ENCODE peak calls at places on chromosomes 16 and 17, in ten cellular contexts. B, W, Q, C, M, T, Y, S, G and D are unnamed samples.

GRCh38 chr17:40550608-40551007 is 14.7 kb downstream of the CCR7 start:
- DNase-seq in T (no peak), B (peak), S (no peak), Y (peak), W (peak), M (no peak), C (no peak), G (no peak), Q (no peak), D (peak)

GRCh38 chr16:72946474-72947194 is 101.3 kb downstream of the ZFHX3 start:
- DNase-seq in G (no peak), Q (no peak), B (peak), T (no peak), Y (peak), M (no peak), S (no peak), C (no peak), W (peak), D (no peak)

GRCh38 chr16:55663225-55663624 is 7.4 kb downstream of the SLC6A2 start:
- DNase-seq in S (no peak), Q (no peak), B (no peak), C (no peak), Y (no peak), T (no peak), M (no peak), W (no peak), G (no peak), D (no peak)

GRCh38 chr17:81515530-81516041 is 3.0 kb upstream of the ACTG1 start:
- DNase-seq in T (no peak), W (no peak), M (no peak), S (no peak), Q (no peak), B (no peak), C (no peak), Y (no peak), G (no peak), D (no peak)

GRCh38 chr17:2244545-2245525 is 58.8 kb downstream of the SMG6 start:
- DNase-seq in S (peak), M (peak), B (peak), C (peak), G (no peak), Y (peak), W (peak), T (peak), Q (peak), D (peak)

GRCh38 chr17:67294451-67295199 is 49.6 kb upstream of the HELZ start:
- DNase-seq in C (no peak), T (no peak), W (no peak), S (no peak), Y (no peak), G (no peak), Q (no peak), M (no peak), B (no peak), D (no peak)

GRCh38 chr17:64572682-64573154 is 65.9 kb downstream of the CEP95 start:
- DNase-seq in S (no peak), Y (no peak), Q (no peak), B (peak), T (no peak), C (no peak), W (no peak), M (no peak), G (no peak), D (no peak)

GRCh38 chr17:60863892-60864673 is 186.4 kb downstream of the BCAS3 start:
- DNase-seq in G (no peak), Q (no peak), S (no peak), C (no peak), M (no peak), T (no peak), Y (no peak), W (no peak), B (peak), D (no peak)

GRCh38 chr16:78461496-78461938 is 362.1 kb downstream of the WWOX start:
- DNase-seq in M (no peak), T (no peak), W (no peak), Q (no peak), C (no peak), B (no peak), G (no peak), S (no peak), Y (no peak), D (no peak)

GRCh38 chr17:13919818-13920217 is 149.5 kb upstream of the COX10 start:
- DNase-seq in W (no peak), Y (no peak), S (no peak), B (no peak), G (no peak), C (no peak), T (no peak), M (no peak), Q (no peak), D (no peak)

GRCh38 chr16:57479422-57480126 is 6.7 kb downstream of the DOK4 start:
- DNase-seq in W (peak), Q (no peak), G (no peak), S (no peak), B (peak), Y (peak), C (no peak), M (peak), T (peak), D (no peak)

GRCh38 chr16:21272253-21272652 is 5.8 kb downstream of the CRYM start:
- DNase-seq in C (no peak), T (no peak), M (no peak), Y (no peak), Q (no peak), S (no peak), B (no peak), G (peak), W (no peak), D (no peak)

GRCh38 chr16:31333686-31334649 is 21.0 kb upstream of the ITGAX start:
- DNase-seq in T (peak), W (no peak), M (peak), Q (no peak), G (peak), C (no peak), S (no peak), B (peak), Y (peak), D (peak)

GRCh38 chr16:83967838-83968482 is at the start of gene NECAB2:
- DNase-seq in Y (peak), M (peak), T (peak), G (no peak), Q (no peak), B (peak), C (peak), S (no peak), W (no peak), D (no peak)

GRCh38 chr16:48542020-48542473 is 67.9 kb downstream of the N4BP1 start:
- DNase-seq in Q (peak), G (peak), T (peak), S (no peak), M (peak), W (no peak), B (peak), Y (peak), C (no peak), D (no peak)

GRCh38 chr17:16986391-16986790 is 14.5 kb upstream of the TNFRSF13B start:
- DNase-seq in G (no peak), W (no peak), C (no peak), B (peak), T (no peak), Q (no peak), S (no peak), M (no peak), Y (no peak), D (no peak)

GRCh38 chr16:89319883-89320716 is 102.6 kb downstream of the ZNF778 start:
- DNase-seq in C (no peak), G (no peak), W (peak), B (peak), Q (no peak), S (no peak), Y (peak), M (peak), T (no peak), D (no peak)

GRCh38 chr17:80068301-80069160 is 32.1 kb downstream of the CCDC40 start:
- DNase-seq in T (no peak), Q (no peak), S (no peak), B (peak), M (no peak), G (no peak), Y (peak), W (peak), C (no peak), D (no peak)

GRCh38 chr16:4957420-4957719 is 760 bp upstream of the SEC14L5 start:
- DNase-seq in Y (no peak), S (no peak), G (no peak), W (no peak), B (no peak), M (no peak), T (no peak), Q (no peak), C (no peak), D (no peak)
- H3K27ac ChIP-seq in Y (peak), S (peak), G (peak), W (peak), B (no peak), M (no peak), T (no peak), Q (peak), C (no peak), D (peak)

DNA sequence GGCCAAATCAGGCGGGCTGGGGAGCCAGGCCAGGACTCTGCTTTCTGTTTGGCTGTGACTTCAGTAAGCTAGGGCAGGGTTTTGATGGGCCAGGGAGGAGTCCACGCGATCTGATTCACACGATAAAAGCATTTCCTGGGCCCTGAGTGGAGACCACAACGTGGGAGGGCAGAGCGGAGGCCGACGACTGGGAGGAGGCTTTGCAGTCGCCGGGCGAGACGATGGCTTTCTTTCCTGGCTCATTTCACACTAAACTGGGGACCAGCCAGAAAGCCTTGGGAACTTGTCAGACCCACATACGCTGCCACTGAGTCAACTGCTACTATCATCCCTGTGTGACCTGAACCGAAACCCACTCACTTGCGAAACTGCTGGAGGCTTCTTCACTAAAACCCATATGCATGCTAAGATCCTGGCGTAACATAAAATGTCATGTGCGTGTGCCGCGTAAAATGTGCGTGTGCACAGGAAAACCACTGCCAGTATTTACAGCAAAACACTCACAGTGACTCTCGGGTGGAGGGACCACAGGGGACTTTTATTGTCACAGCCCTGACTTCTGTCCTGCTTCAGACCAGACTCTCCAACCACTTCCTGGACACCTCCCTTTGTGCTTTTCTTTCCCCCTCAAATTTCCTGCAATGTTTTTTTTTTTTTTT is 14.2 kb upstream of the RHBDF2 start:
- DNase-seq in T (no peak), Q (no peak), C (no peak), M (no peak), B (peak), S (peak), G (no peak), W (peak), Y (peak), D (peak)
- H3K27ac ChIP-seq in T (no peak), Q (no peak), C (no peak), M (no peak), B (peak), S (peak), G (peak), W (peak), Y (no peak), D (peak)

GRCh38 chr17:59752922-59753321 is 45.5 kb downstream of the VMP1 start:
- DNase-seq in M (no peak), S (no peak), Q (no peak), W (no peak), B (no peak), Y (no peak), C (no peak), T (no peak), G (no peak), D (no peak)
- H3K27ac ChIP-seq in M (no peak), S (peak), Q (no peak), W (no peak), B (peak), Y (no peak), C (no peak), T (no peak), G (no peak), D (peak)

GRCh38 chr17:20313891-20314290 is 153.4 kb downstream of the LGALS9B start:
- DNase-seq in G (peak), B (no peak), W (no peak), T (no peak), S (no peak), Y (no peak), M (no peak), C (no peak), Q (no peak), D (peak)

GRCh38 chr17:20313306-20313705 is 154.0 kb downstream of the LGALS9B start:
- DNase-seq in C (no peak), G (no peak), T (no peak), M (no peak), Q (no peak), W (no peak), Y (no peak), B (no peak), S (no peak), D (peak)

GRCh38 chr17:20315321-20315720 is 152.0 kb downstream of the LGALS9B start:
- DNase-seq in G (no peak), B (no peak), W (no peak), T (no peak), C (no peak), Q (no peak), Y (no peak), S (no peak), M (no peak), D (no peak)

GRCh38 chr17:20315821-20316220 is 151.5 kb downstream of the LGALS9B start:
- DNase-seq in T (no peak), B (peak), M (no peak), S (no peak), Q (no peak), G (no peak), Y (no peak), C (no peak), W (no peak), D (no peak)

DNA sequence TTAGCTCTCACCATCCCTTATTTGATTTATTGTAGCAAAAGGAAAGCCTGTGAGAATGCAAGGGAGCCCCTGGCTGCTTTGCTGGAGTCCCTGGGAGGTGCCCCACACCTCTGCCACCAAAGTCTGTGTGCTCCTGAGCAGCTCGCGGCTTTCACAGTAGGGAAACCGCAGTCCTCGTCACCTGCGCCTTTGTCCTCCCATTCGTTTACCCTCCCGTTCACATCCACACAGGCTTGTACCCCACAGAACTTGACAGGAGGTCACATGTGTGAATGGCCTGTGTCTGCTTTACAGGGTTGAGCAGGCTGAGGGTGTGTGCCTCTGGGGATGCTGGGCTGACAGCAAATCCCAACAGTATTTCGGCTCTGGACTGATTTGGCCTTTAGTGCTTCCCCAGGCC is 152.5 kb downstream of the LGALS9B start:
- DNase-seq in Q (no peak), C (no peak), B (no peak), Y (no peak), S (no peak), W (no peak), M (no peak), G (no peak), T (no peak), D (no peak)
- H3K27ac ChIP-seq in Q (no peak), C (no peak), B (no peak), Y (no peak), S (no peak), W (no peak), M (no peak), G (no peak), T (no peak), D (no peak)

DNA sequence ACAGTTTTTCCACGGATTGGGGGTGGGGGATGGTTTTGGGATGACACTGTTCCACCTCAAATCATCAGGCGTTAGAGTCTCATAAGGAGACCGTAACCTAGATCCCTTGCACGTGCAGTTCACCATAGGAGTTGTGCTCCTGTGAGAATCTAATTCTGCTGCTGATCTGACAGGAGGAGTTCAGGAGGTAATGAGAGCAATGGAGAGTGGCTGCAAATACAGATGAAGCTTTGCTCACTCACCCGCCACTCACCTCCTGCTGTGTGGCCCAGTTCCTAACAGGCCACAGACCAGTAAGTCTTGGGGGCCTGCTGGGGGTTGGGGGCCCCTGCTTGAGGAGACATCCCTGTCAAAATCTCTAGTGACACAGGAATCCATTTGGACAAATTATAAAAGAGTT is 29.8 kb downstream of the SLC39A11 start:
- DNase-seq in Q (no peak), S (no peak), T (no peak), W (no peak), M (no peak), G (no peak), C (no peak), B (no peak), Y (no peak), D (no peak)
- H3K27ac ChIP-seq in Q (no peak), S (no peak), T (no peak), W (no peak), M (no peak), G (no peak), C (no peak), B (no peak), Y (no peak), D (no peak)

GRCh38 chr17:38343608-38343980 is at the start of gene GPR179:
- DNase-seq in C (no peak), G (no peak), Y (no peak), Q (no peak), S (no peak), B (no peak), W (no peak), T (no peak), M (no peak), D (no peak)

GRCh38 chr17:38341035-38341721 is 2.6 kb downstream of the GPR179 start:
- DNase-seq in Y (peak), C (no peak), Q (peak), T (peak), S (no peak), G (no peak), B (no peak), M (peak), W (no peak), D (no peak)

GRCh38 chr17:38342886-38343607 is 709 bp downstream of the GPR179 start:
- DNase-seq in S (no peak), M (no peak), Y (no peak), W (no peak), G (no peak), Q (no peak), T (no peak), C (no peak), B (no peak), D (no peak)

GRCh38 chr17:38345743-38346142 is 2.0 kb upstream of the GPR179 start:
- DNase-seq in T (no peak), Y (no peak), M (no peak), C (no peak), G (no peak), B (no peak), Q (no peak), W (no peak), S (no peak), D (no peak)

DNA sequence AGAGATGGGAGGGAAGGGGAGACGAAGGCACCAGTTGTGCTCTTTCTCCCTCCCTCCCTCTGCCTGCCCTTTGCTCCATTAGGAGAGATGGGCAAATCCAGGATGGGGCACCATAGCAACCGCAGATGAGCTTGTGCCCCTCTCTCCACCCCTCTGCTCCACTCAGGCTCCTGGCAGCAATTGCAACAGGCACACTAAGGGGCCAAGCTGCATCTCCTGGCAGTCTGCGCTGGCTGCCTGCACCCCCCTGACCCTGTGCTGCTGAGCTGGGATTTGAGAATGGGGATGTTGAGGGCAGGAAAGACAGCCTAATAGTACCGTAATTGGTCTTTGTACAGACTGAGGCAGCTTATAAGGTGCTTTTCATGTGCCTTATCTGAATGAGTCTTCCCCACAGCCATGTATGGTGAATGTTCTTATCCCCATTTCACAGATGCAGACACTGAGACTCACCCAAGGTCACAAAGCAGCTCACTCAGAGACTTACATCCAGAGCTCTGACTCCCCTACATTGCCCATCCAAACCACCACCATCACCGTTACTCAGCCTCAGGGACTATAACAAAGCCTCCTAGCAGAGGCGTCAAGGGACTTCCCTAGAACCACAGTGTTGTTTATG is 480 bp upstream of the GPR179 start:
- DNase-seq in T (no peak), M (no peak), G (no peak), B (no peak), Y (no peak), S (no peak), C (no peak), W (no peak), Q (no peak), D (no peak)
- H3K27ac ChIP-seq in T (no peak), M (no peak), G (no peak), B (no peak), Y (no peak), S (no peak), C (no peak), W (no peak), Q (no peak), D (no peak)